ENCODE peak calls at places on chromosomes 16 and 17, in four cellular contexts. V, F, D and O are unnamed samples.
A peak's percentile ranks its signal among the peaks of the same experiment; 100 is the strongest.

GRCh38 chr17:9880582-9880999 is 24.5 kb downstream of the RCVRN start:
- DNase-seq in V (no peak), D (no peak), F (peak; percentile 1), O (no peak)

GRCh38 chr16:57084996-57085395 is 7.4 kb upstream of the CPNE2 start:
- DNase-seq in V (no peak), F (no peak), D (no peak), O (no peak)

GRCh38 chr17:81664051-81664470 is 2.3 kb downstream of the OXLD1 start:
- DNase-seq in D (no peak), V (no peak), F (no peak), O (no peak)

GRCh38 chr16:22844426-22844825 is 30.5 kb downstream of the HS3ST2 start:
- DNase-seq in V (no peak), D (no peak), F (no peak), O (no peak)

GRCh38 chr16:54921229-54921824 is 9.3 kb upstream of the IRX5 start:
- DNase-seq in F (no peak), V (no peak), D (no peak), O (no peak)

GRCh38 chr16:5333991-5334390 is 236.4 kb upstream of the EEF2KMT start:
- DNase-seq in V (no peak), F (no peak), D (no peak), O (no peak)

GRCh38 chr16:55046513-55046912 is 115.8 kb downstream of the IRX5 start:
- DNase-seq in F (no peak), D (no peak), V (no peak), O (no peak)

GRCh38 chr17:27804113-27804512 is 3.8 kb upstream of the NOS2 start:
- DNase-seq in F (no peak), D (no peak), V (no peak), O (no peak)

GRCh38 chr16:81604960-81605383 is 160.4 kb downstream of the CMIP start:
- DNase-seq in V (peak; percentile 63), D (no peak), F (no peak), O (no peak)

GRCh38 chr16:66069576-66069975 is 296.9 kb upstream of the CDH5 start:
- DNase-seq in D (no peak), F (no peak), V (no peak), O (no peak)

GRCh38 chr16:1539720-1540555 is 6.5 kb downstream of the TMEM204 start:
- DNase-seq in F (no peak), D (no peak), V (no peak), O (no peak)

GRCh38 chr17:30095507-30096244 is 20.9 kb upstream of the NSRP1 start:
- DNase-seq in V (no peak), F (peak; percentile 36), D (no peak), O (no peak)

GRCh38 chr16:89291355-89291754 is 73.9 kb downstream of the ZNF778 start:
- DNase-seq in F (no peak), D (no peak), V (no peak), O (no peak)

GRCh38 chr16:62256406-62256805 is 220.2 kb upstream of the CDH8 start:
- DNase-seq in F (no peak), D (no peak), V (no peak), O (no peak)

GRCh38 chr16:54538241-54538640 is 251.7 kb upstream of the IRX3 start:
- DNase-seq in D (no peak), F (no peak), V (no peak), O (no peak)

GRCh38 chr16:28291651-28292626 is at the start of gene SBK1:
- DNase-seq in D (no peak), F (peak; percentile 19), V (peak; percentile 72), O (peak; percentile 28)

GRCh38 chr17:77839324-77840155 is 119.0 kb upstream of the TNRC6C start:
- DNase-seq in F (no peak), V (no peak), D (no peak), O (no peak)

GRCh38 chr16:47461598-47462266 is 601 bp downstream of the PHKB start:
- DNase-seq in F (no peak), V (peak; percentile 27), D (no peak), O (no peak)

GRCh38 chr16:8675183-8676159 is 1.1 kb downstream of the ABAT start:
- DNase-seq in V (no peak), F (no peak), D (no peak), O (no peak)

GRCh38 chr17:73068322-73069153 is 23.9 kb downstream of the SLC39A11 start:
- DNase-seq in D (no peak), V (no peak), F (no peak), O (peak; percentile 45)

GRCh38 chr17:71900830-71901229 is 220.0 kb upstream of the SOX9 start:
- DNase-seq in V (no peak), D (no peak), F (no peak), O (no peak)

GRCh38 chr16:83533193-83533592 is 274.6 kb upstream of the HSBP1 start:
- DNase-seq in F (no peak), V (peak; percentile 51), D (no peak), O (no peak)

GRCh38 chr16:28259091-28259780 is 33.1 kb upstream of the SBK1 start:
- DNase-seq in V (no peak), F (no peak), D (no peak), O (no peak)

GRCh38 chr16:16015849-16016248 is 66.4 kb downstream of the ABCC1 start:
- DNase-seq in D (no peak), F (no peak), V (no peak), O (no peak)

GRCh38 chr17:6752068-6752909 is 3.6 kb upstream of the XAF1 start:
- DNase-seq in F (no peak), D (no peak), V (no peak), O (no peak)

GRCh38 chr16:28292731-28293588 is 635 bp downstream of the SBK1 start:
- DNase-seq in V (peak; percentile 32), F (no peak), D (no peak), O (no peak)

GRCh38 chr17:67124469-67125148 is 80.3 kb downstream of the CACNG1 start:
- DNase-seq in V (no peak), F (no peak), D (no peak), O (no peak)

GRCh38 chr16:88727871-88728270 is 21.6 kb downstream of the CTU2 start:
- DNase-seq in V (no peak), F (no peak), D (no peak), O (peak; percentile 16)

GRCh38 chr17:2798679-2799078 is 2.4 kb downstream of the RAP1GAP2 start:
- DNase-seq in F (no peak), D (no peak), V (no peak), O (no peak)

GRCh38 chr17:4130715-4131114 is 12.1 kb downstream of the ZZEF1 start:
- DNase-seq in D (no peak), V (no peak), F (no peak), O (no peak)

GRCh38 chr17:79738643-79739042 is 7.9 kb downstream of the ENPP7 start:
- DNase-seq in V (no peak), D (no peak), F (no peak), O (no peak)

DNA sequence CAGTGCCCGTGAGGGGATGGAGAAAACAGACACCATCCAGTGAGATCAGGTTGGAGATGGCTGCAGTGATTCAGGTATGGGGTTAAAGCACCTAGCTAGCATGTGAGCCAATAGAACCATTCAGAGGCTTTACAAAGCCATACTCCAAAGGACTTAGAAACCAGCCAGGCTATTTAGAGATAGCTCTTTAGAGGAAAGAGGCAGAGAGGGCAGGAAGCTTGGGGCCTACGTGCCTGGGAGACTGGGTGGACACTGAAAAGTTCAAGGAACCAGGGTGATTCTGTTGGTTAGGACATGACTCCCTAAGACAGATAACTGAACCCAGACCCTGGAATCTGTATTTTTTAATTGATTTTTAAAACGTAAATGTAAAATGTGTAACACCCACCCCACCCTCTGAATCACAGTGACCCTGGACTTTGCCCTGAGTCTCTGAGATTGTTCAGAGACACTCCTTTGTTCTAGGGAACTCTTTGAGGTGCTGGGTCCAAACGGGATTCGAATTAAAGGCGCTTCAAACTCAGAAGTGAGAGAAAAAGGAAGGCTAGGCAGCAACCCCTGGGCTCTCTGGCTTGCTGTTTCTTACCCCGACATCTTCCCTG is 16.1 kb upstream of the GNA13 start:
- DNase-seq in F (no peak), D (no peak), V (no peak), O (no peak)
- H3K27ac ChIP-seq in F (no peak overlapping the region), D (no peak overlapping the region), V (no peak overlapping the region), O (no peak overlapping the region)

GRCh38 chr16:24555346-24555872 is 16.0 kb downstream of the RBBP6 start:
- DNase-seq in F (no peak), V (no peak), D (no peak), O (no peak)
- TF ChIP-seq POLR2AphosphoS5 in F (peak; percentile 43), V (no peak), D (no peak), O (no peak)

DNA sequence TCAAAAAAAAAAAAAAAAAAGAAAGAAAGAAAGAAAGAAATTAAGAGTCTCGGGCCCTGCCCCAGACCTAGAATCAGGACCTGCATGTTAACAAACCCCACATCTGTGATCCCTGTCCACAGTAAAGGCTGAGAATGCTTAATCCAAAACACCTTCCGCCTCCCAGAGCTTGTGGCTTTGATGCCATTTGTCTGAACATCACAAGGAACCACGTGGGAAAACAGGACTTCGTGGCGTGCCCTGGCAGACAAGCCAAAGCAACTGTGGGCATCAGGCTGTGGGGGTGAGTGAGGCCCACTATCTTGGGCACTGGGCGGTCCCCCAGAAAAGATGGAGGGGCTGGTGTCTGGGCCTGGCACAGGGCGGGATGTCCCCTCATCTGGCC is 173.4 kb upstream of the CIBAR2 start:
- DNase-seq in D (no peak), V (no peak), F (no peak), O (no peak)
- H3K4me3 ChIP-seq in D (no peak overlapping the region), V (no peak overlapping the region), F (no peak overlapping the region), O (no peak overlapping the region)

GRCh38 chr16:25855818-25856217 is 164.1 kb downstream of the HS3ST4 start:
- DNase-seq in F (no peak), V (no peak), D (no peak), O (no peak)
- H3K27ac ChIP-seq in F (no peak overlapping the region), V (no peak overlapping the region), D (no peak overlapping the region), O (no peak overlapping the region)

GRCh38 chr17:58436805-58437239 is 19.5 kb upstream of the RNF43 start:
- DNase-seq in F (no peak), V (no peak), D (no peak), O (no peak)

GRCh38 chr17:58427807-58428206 is 10.5 kb upstream of the RNF43 start:
- DNase-seq in V (no peak), D (no peak), F (no peak), O (no peak)

DNA sequence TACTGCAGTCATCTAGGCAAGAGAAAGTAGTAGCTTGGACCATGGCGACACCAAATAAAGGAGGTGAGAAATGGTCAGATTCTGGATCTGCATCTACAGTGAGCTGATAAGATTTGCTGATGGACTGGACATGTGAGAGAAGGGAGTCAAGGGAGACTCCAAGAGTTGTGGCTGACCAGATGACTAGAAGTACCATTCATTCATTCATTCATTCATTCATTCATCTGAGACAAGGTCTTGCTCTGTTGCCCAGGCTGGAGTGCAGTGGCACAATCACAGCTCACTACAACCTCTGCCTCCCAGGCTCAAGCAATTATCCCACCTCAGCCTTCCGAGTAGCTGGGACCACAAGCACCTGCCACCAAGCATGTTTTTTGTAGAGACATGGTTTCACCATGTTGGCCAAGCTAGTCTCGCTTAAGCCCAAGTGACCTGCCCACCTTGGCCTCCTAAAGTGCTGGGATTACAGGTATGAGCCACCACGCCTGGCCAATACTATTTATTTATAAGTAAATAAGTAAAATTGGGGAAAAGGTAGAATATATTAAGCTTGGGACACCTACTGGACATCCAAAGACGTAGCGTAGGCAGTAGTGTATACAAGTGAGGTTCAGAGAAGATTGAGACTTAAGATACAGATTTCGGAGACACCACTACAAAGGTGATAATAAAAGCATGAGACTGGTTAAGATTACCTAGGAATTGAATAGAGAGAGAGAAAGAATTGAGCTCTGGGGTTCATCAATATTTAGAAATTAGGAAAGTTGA is 15.7 kb upstream of the RNF43 start:
- DNase-seq in V (no peak), D (no peak), F (no peak), O (no peak)
- TF ChIP-seq POLR2AphosphoS5 in V (no peak), D (no peak), F (no peak), O (no peak)